ENCODE peak calls at places on chromosomes 6 and 20, in ten cellular contexts. T is adrenal gland, G is glutamatergic neuron, B is lung, M is Calu3, C is astrocyte of the spinal cord, F is mucosa of descending colon, Q is heart left ventricle, V is A673, U is activated B cell treated with CpG ODN at 0.5 μM for 24 hours. D is an unnamed sample.

GRCh38 chr6:4870821-4871494 is 94.8 kb downstream of the CDYL start:
- DNase-seq in T (no peak), G (no peak), B (no peak), M (no peak), C (peak), F (no peak), Q (no peak), V (no peak), U (no peak), D (no peak)

GRCh38 chr20:41169791-41170351 is 32.5 kb downstream of the PLCG1 start:
- DNase-seq in T (no peak), G (no peak), B (no peak), M (no peak), C (peak), F (no peak), Q (peak), V (no peak), U (no peak), D (no peak)

GRCh38 chr6:118401325-118401998 is 146.6 kb upstream of the PLN start:
- DNase-seq in T (no peak), G (no peak), B (no peak), M (no peak), C (no peak), F (no peak), Q (no peak), V (no peak), U (no peak), D (no peak)

GRCh38 chr6:56226946-56227879 is 20.2 kb downstream of the COL21A1 start:
- DNase-seq in T (no peak), G (no peak), B (no peak), M (no peak), C (peak), F (no peak), Q (no peak), V (peak), U (no peak), D (no peak)

GRCh38 chr20:19074828-19075516 is 137.5 kb upstream of the SLC24A3 start:
- DNase-seq in T (no peak), G (no peak), B (peak), M (peak), C (no peak), F (no peak), Q (no peak), V (no peak), U (no peak), D (no peak)

GRCh38 chr6:167408235-167408869 is 83.5 kb downstream of the TTLL2 start:
- DNase-seq in T (no peak), G (no peak), B (no peak), M (no peak), C (no peak), F (no peak), Q (no peak), V (no peak), U (no peak), D (no peak)

GRCh38 chr6:104705095-104705707 is 154.5 kb downstream of the HACE1 start:
- DNase-seq in T (peak), G (no peak), B (no peak), M (no peak), C (peak), F (no peak), Q (no peak), V (peak), U (no peak), D (no peak)

GRCh38 chr20:62355527-62356142 is 11.5 kb downstream of the LAMA5 start:
- DNase-seq in T (peak), G (peak), B (no peak), M (peak), C (peak), F (no peak), Q (peak), V (no peak), U (no peak), D (peak)

GRCh38 chr6:3372184-3372846 is 84.5 kb downstream of the SLC22A23 start:
- DNase-seq in T (no peak), G (peak), B (no peak), M (no peak), C (no peak), F (peak), Q (no peak), V (no peak), U (no peak), D (no peak)
- TF ChIP-seq CTCF in T (no peak), G (no peak), B (no peak), M (no peak), C (peak), F (no peak), Q (no peak), V (peak), U (no peak), D (no peak)

DNA sequence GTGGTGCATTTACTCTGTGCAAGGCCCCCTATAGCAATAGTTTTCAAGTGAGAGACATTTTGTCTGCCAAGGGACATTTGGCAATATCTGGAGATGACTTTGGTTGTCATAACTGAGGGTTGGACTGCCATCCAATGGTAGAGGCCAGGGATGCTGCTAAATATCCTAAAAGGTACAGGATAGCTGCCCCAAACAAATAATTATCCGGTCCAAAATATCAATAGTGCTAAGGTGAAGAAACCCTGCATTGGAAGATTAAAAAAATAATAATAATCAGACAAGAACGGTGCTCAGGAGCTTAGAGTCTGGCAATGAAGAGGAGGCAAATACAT is 11.3 kb upstream of the FILIP1 start:
- DNase-seq in T (peak), G (no peak), B (no peak), M (no peak), C (no peak), F (no peak), Q (no peak), V (peak), U (no peak), D (no peak)
- TF ChIP-seq CTCF in T (peak), G (no peak), B (no peak), M (no peak), C (no peak), F (no peak), Q (peak), V (peak), U (no peak), D (no peak)

GRCh38 chr6:122289721-122290501 is 109.5 kb upstream of the HSF2 start:
- DNase-seq in T (peak), G (no peak), B (no peak), M (peak), C (peak), F (no peak), Q (no peak), V (peak), U (no peak), D (no peak)
- TF ChIP-seq CTCF in T (no peak), G (no peak), B (no peak), M (no peak), C (peak), F (no peak), Q (peak), V (peak), U (no peak), D (no peak)

GRCh38 chr20:54680872-54681297 is 205.5 kb downstream of the DOK5 start:
- DNase-seq in T (peak), G (peak), B (no peak), M (peak), C (peak), F (no peak), Q (no peak), V (peak), U (no peak), D (peak)
- TF ChIP-seq CTCF in T (peak), G (peak), B (no peak), M (peak), C (peak), F (peak), Q (peak), V (peak), U (no peak), D (peak)